ENCODE peak calls at places on chromosomes 3 and 15, in nine cellular contexts. T is CD4-positive, alpha-beta T cell; V is G401; J is EL; F is fibroblast of lung; L is hippocampal formation; P is midbrain; Q is stromal cell of bone marrow; U is cardiac muscle cell. Y is an unnamed sample.

GRCh38 chr3:175526609-175527280 is 667.6 kb downstream of the NAALADL2 start:
- DNase-seq in T (no peak), V (no peak), J (peak; percentile 10), F (peak; percentile 17), L (no peak), P (peak; percentile 28), Q (no peak), U (peak; percentile 20), Y (no peak)

GRCh38 chr3:106381265-106381942 is 512.6 kb upstream of the CBLB start:
- DNase-seq in T (no peak), V (no peak), J (no peak), F (no peak), L (no peak), P (no peak), Q (no peak), U (no peak), Y (no peak)

GRCh38 chr3:62876064-62876463 is 848 bp upstream of the CADPS start:
- DNase-seq in T (no peak), V (peak; percentile 72), J (peak; percentile 12), F (peak; percentile 72), L (no peak), P (no peak), Q (peak; percentile 3), U (peak; percentile 56), Y (peak; percentile 21)

GRCh38 chr3:39013289-39013688 is 38.5 kb downstream of the SCN11A start:
- DNase-seq in T (no peak), V (no peak), J (peak; percentile 23), F (no peak), L (no peak), P (no peak), Q (no peak), U (peak; percentile 49), Y (no peak)

GRCh38 chr3:156290917-156291268 is 170.5 kb downstream of the KCNAB1 start:
- DNase-seq in T (no peak), V (peak; percentile 75), J (no peak), F (no peak), L (no peak), P (no peak), Q (no peak), U (no peak), Y (no peak)

GRCh38 chr3:22988566-22988965 is 214.6 kb upstream of the UBE2E2 start:
- DNase-seq in T (no peak), V (no peak), J (no peak), F (no peak), L (no peak), P (no peak), Q (no peak), U (no peak), Y (no peak)

GRCh38 chr3:45479627-45480026 is 91.3 kb downstream of the LARS2 start:
- DNase-seq in T (no peak), V (no peak), J (peak; percentile 93), F (peak; percentile 94), L (no peak), P (no peak), Q (peak; percentile 49), U (peak; percentile 85), Y (no peak)

GRCh38 chr3:11346416-11346815 is 74.2 kb downstream of the ATG7 start:
- DNase-seq in T (no peak), V (no peak), J (peak; percentile 20), F (peak; percentile 65), L (no peak), P (no peak), Q (no peak), U (no peak), Y (no peak)

GRCh38 chr3:193665370-193665989 is 72.5 kb downstream of the OPA1 start:
- DNase-seq in T (no peak), V (peak; percentile 25), J (peak; percentile 26), F (peak; percentile 30), L (peak; percentile 19), P (peak; percentile 8), Q (peak; percentile 21), U (peak; percentile 61), Y (peak; percentile 42)

GRCh38 chr3:88031543-88032148 is 27.2 kb downstream of the CGGBP1 start:
- DNase-seq in T (no peak), V (peak; percentile 29), J (peak; percentile 53), F (peak; percentile 46), L (peak; percentile 33), P (peak; percentile 47), Q (no peak), U (peak; percentile 39), Y (peak; percentile 58)

GRCh38 chr15:98651581-98652220 is 3.4 kb downstream of the IGF1R start:
- DNase-seq in T (no peak), V (no peak), J (peak; percentile 40), F (peak; percentile 67), L (no peak), P (no peak), Q (no peak), U (no peak), Y (no peak)

GRCh38 chr15:55654541-55654940 is 66.4 kb upstream of the PYGO1 start:
- DNase-seq in T (no peak), V (no peak), J (no peak), F (peak; percentile 73), L (no peak), P (no peak), Q (no peak), U (peak; percentile 11), Y (no peak)

GRCh38 chr3:151135548-151136337 is 50.3 kb downstream of the MED12L start:
- DNase-seq in T (peak; percentile 17), V (peak; percentile 65), J (no peak), F (peak; percentile 1), L (no peak), P (no peak), Q (no peak), U (no peak), Y (peak; percentile 99)

GRCh38 chr15:65903296-65904073 is 34.2 kb downstream of the RAB11A start:
- DNase-seq in T (no peak), V (no peak), J (peak; percentile 78), F (peak; percentile 38), L (no peak), P (no peak), Q (no peak), U (peak; percentile 68), Y (no peak)

GRCh38 chr3:164416491-164417222 is 661.6 kb downstream of the SI start:
- DNase-seq in T (no peak), V (no peak), J (no peak), F (peak; percentile 9), L (no peak), P (no peak), Q (peak; percentile 2), U (no peak), Y (no peak)

GRCh38 chr15:98442379-98442833 is 205.9 kb upstream of the IGF1R start:
- DNase-seq in T (peak; percentile 19), V (peak; percentile 46), J (peak; percentile 85), F (peak; percentile 88), L (peak; percentile 12), P (peak; percentile 11), Q (peak; percentile 77), U (peak; percentile 82), Y (peak; percentile 69)

GRCh38 chr3:169812124-169812843 is 386 bp upstream of the LRRIQ4 start:
- DNase-seq in T (no peak), V (peak; percentile 10), J (peak; percentile 78), F (peak; percentile 79), L (peak; percentile 16), P (peak; percentile 66), Q (peak; percentile 34), U (peak; percentile 89), Y (no peak)

GRCh38 chr3:81214626-81215025 is 546.8 kb downstream of the GBE1 start:
- DNase-seq in T (no peak), V (no peak), J (peak; percentile 18), F (peak; percentile 81), L (no peak), P (no peak), Q (no peak), U (no peak), Y (no peak)

GRCh38 chr15:41183580-41183979 is 47.0 kb downstream of the EXD1 start:
- DNase-seq in T (no peak), V (no peak), J (peak; percentile 62), F (peak; percentile 43), L (no peak), P (no peak), Q (no peak), U (no peak), Y (no peak)

GRCh38 chr15:59611277-59612260 is at the start of gene GCNT3:
- DNase-seq in T (no peak), V (no peak), J (peak; percentile 7), F (peak; percentile 8), L (no peak), P (no peak), Q (peak; percentile 69), U (peak; percentile 17), Y (no peak)

Y was measured in Jurkat, Clone E6-1.